ENCODE peak calls at places on chromosomes 2 and 18, in four cellular contexts. R is NCI-H1694, L is endodermal cell, Y is Calu3. Z is an unnamed sample.

GRCh38 chr2:68747918-68748317 is 13.3 kb downstream of the ARHGAP25 start:
- DNase-seq in L (no peak), Y (no peak), R (no peak), Z (no peak)

GRCh38 chr2:187978341-187978740 is 313.3 kb upstream of the GULP1 start:
- DNase-seq in R (no peak), L (no peak), Y (no peak), Z (no peak)

GRCh38 chr2:217103752-217104540 is 244.1 kb upstream of the TNP1 start:
- DNase-seq in Y (no peak), L (no peak), R (no peak), Z (peak; percentile 88)

GRCh38 chr2:222364280-222364895 is 60.0 kb upstream of the SGPP2 start:
- DNase-seq in R (no peak), Y (no peak), L (no peak), Z (no peak)

GRCh38 chr18:11488175-11488574 is 121.2 kb upstream of the SLC35G4 start:
- DNase-seq in R (no peak), Y (no peak), L (no peak), Z (no peak)

GRCh38 chr18:35041752-35042379 is 653 bp downstream of the MAPRE2 start:
- DNase-seq in L (peak; percentile 59), R (peak; percentile 33), Y (peak; percentile 4), Z (no peak)

GRCh38 chr2:23432531-23432930 is 47.6 kb downstream of the KLHL29 start:
- DNase-seq in R (no peak), Y (no peak), L (peak; percentile 42), Z (no peak)

GRCh38 chr2:26708457-26708856 is 15.9 kb downstream of the KCNK3 start:
- DNase-seq in Y (no peak), R (no peak), L (no peak), Z (no peak)

GRCh38 chr18:79595876-79596374 is 83.7 kb upstream of the CTDP1 start:
- DNase-seq in Y (no peak), R (no peak), L (no peak), Z (no peak)

GRCh38 chr18:36195427-36196122 is 8.3 kb downstream of the MOCOS start:
- DNase-seq in L (no peak), R (no peak), Y (no peak), Z (no peak)

GRCh38 chr18:13500891-13501887 is 225.2 kb downstream of the FAM210A start:
- DNase-seq in L (peak; percentile 65), R (peak; percentile 60), Y (peak; percentile 4), Z (peak; percentile 76)

Z was measured in mesendoderm.